ENCODE peak calls at places on chromosome 15, in four cellular contexts. D is spleen, S is heart left ventricle, X is GM12891. J is an unnamed sample.

GRCh38 chr15:45205192-45205591 is 17.4 kb upstream of the SHF start:
- DNase-seq in D (no peak), S (no peak), X (no peak), J (peak)

GRCh38 chr15:68818088-68818670 is 2.5 kb downstream of the ANP32A start:
- DNase-seq in D (peak), S (peak), X (no peak), J (peak)

GRCh38 chr15:101528108-101528916 is 38.8 kb upstream of the PCSK6 start:
- DNase-seq in D (peak), S (no peak), X (no peak), J (peak)

GRCh38 chr15:62895905-62896316 is 146.6 kb upstream of the TPM1 start:
- DNase-seq in D (no peak), S (no peak), X (no peak), J (no peak)

GRCh38 chr15:63288342-63288741 is 10.9 kb downstream of the APH1B start:
- DNase-seq in D (no peak), S (no peak), X (no peak), J (no peak)

GRCh38 chr15:77568960-77569646 is 63.6 kb downstream of the LINGO1 start:
- DNase-seq in D (no peak), S (no peak), X (no peak), J (peak)

GRCh38 chr15:79957741-79958140 is 13.3 kb downstream of the BCL2A1 start:
- DNase-seq in D (no peak), S (no peak), X (no peak), J (no peak)

GRCh38 chr15:60212536-60212935 is 185.2 kb downstream of the ANXA2 start:
- DNase-seq in D (no peak), S (peak), X (no peak), J (no peak)

GRCh38 chr15:93173369-93173768 is 84.4 kb upstream of the RGMA start:
- DNase-seq in D (no peak), S (no peak), X (no peak), J (no peak)

GRCh38 chr15:85639752-85640381 is 154.9 kb downstream of the KLHL25 start:
- DNase-seq in D (no peak), S (no peak), X (no peak), J (no peak)

GRCh38 chr15:27483124-27483523 is 512.1 kb downstream of the GABRG3 start:
- DNase-seq in D (no peak), S (no peak), X (no peak), J (no peak)

GRCh38 chr15:55917881-55918296 is 75.5 kb downstream of the NEDD4 start:
- DNase-seq in D (no peak), S (no peak), X (no peak), J (peak)

GRCh38 chr15:90101969-90102890 is at the start of gene IDH2:
- DNase-seq in D (peak), S (peak), X (peak), J (peak)
- TF ChIP-seq POLR2A in D (no peak), S (peak), X (peak), J (peak)

DNA sequence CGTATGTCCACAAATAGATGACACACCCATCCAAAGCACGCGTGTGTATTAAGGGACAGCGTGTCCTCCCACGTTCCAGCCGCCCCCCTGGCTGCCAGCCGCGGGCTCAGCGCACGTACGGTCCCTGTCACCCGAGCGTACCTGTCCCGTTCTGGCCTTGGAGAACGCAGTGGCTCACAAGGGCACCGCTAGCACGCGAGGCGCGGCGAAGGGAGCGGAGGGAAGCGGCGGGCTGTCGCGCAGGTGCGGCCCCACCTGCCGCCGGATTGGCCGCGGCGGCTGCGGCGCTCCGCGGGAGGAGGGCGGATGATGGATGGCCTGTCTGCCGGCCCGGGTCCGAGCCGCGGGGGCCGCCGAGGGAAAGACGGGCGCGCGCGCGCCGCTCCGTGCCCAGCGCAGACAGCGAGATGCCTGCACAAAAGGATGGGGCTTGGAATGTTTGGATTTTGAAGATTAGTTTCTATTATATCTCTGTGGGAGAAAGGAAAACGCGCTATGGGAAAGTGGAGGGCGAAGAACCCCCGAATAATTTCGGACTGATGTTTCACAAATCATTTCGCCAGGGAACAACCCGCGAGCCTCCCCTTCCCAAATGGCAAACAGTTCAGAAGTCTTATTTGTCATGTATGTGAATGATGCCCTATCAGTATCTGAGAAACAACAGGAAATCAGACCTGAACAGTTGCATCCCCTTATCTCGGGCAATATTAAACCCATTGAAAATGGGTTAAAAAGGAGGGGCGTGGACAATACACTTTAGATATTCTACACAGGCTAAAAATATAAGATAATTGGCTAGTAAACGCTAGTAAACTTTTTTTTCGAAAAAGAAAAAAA is 1003.6 kb upstream of the NR2F2 start:
- DNase-seq in D (peak), S (peak), X (no peak), J (peak)
- TF ChIP-seq POLR2A in D (no peak), S (no peak), X (no peak), J (no peak)

DNA sequence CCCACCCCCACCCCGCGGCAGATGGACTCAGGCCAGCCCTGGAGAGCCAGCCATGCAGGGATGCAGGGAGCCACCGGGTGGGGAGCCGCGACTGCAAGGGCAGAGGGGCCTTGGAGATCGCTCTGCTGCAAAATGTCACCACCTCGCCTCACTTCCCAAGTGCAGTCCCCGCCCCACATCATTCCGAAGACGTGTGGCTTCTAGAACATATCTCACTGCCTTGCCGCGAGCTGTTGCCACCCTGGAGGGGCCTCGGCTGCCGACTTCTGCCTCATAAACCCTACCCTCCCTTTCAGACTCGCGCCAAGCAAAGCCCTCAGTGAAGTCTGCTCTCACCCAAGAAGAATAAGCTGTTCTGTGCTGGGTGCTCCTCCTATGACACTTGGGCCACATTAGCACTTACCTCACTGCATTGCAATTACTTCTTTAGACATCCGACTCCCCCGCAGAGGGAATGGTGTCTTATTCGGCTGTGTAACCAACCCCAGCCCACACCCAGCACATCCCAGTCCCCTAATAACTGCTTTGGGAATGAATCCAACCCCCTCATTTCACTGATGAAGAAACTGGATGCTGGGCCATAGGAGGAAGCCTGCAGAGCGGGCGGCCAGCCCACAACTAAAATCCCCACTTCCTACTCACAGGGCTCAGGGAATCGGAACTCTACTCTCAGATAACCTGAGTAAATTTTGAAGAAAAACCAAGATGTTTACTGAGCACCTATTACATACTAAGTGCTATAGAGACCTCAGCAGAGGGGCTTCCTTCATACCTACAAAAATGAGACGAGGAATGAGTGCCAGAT is 8.6 kb downstream of the TLE3 start:
- DNase-seq in D (peak), S (peak), X (no peak), J (no peak)
- TF ChIP-seq POLR2A in D (no peak), S (no peak), X (no peak), J (no peak)

GRCh38 chr15:43800286-43801136 is at the start of gene HYPK:
- DNase-seq in D (peak), S (peak), X (peak), J (peak)
- TF ChIP-seq POLR2A in D (no peak), S (peak), X (peak), J (peak)